ENCODE peak calls at places on chromosomes 3 and 15, in six cellular contexts. One of them, this sample, is unnamed.

GRCh38 chr3:112087746-112088145 is 1.6 kb downstream of the C3orf52 start:
- DNase-seq in transverse colon: no peak
- DNase-seq in IMR-90: no peak
- DNase-seq in NB4: no peak
- DNase-seq in ovary: no peak
- DNase-seq in esophagus squamous epithelium: no peak
- DNase-seq in this sample: no peak

GRCh38 chr3:125062904-125063618 is 7.3 kb upstream of the HEG1 start:
- DNase-seq in IMR-90: peak
- DNase-seq in esophagus squamous epithelium: no peak
- DNase-seq in NB4: no peak
- DNase-seq in transverse colon: no peak
- DNase-seq in ovary: no peak
- DNase-seq in this sample: no peak

GRCh38 chr3:157572559-157573270 is 69.5 kb upstream of the VEPH1 start:
- DNase-seq in NB4: peak
- DNase-seq in ovary: no peak
- DNase-seq in IMR-90: peak
- DNase-seq in esophagus squamous epithelium: no peak
- DNase-seq in transverse colon: peak
- DNase-seq in this sample: peak

GRCh38 chr15:72369964-72370363 is 5.8 kb downstream of the HEXA start:
- DNase-seq in NB4: peak
- DNase-seq in ovary: no peak
- DNase-seq in IMR-90: no peak
- DNase-seq in esophagus squamous epithelium: no peak
- DNase-seq in transverse colon: no peak
- DNase-seq in this sample: no peak

GRCh38 chr15:34644061-34644460 is 60.6 kb upstream of the GOLGA8B start:
- DNase-seq in esophagus squamous epithelium: no peak
- DNase-seq in ovary: no peak
- DNase-seq in IMR-90: peak
- DNase-seq in transverse colon: no peak
- DNase-seq in NB4: peak
- DNase-seq in this sample: no peak

GRCh38 chr3:113274425-113274824 is 63.1 kb downstream of the BOC start:
- DNase-seq in IMR-90: no peak
- DNase-seq in transverse colon: no peak
- DNase-seq in NB4: no peak
- DNase-seq in esophagus squamous epithelium: no peak
- DNase-seq in ovary: no peak
- DNase-seq in this sample: no peak

GRCh38 chr15:80436511-80437307 is 32.5 kb downstream of the ARNT2 start:
- DNase-seq in IMR-90: peak
- DNase-seq in transverse colon: no peak
- DNase-seq in ovary: no peak
- DNase-seq in esophagus squamous epithelium: no peak
- DNase-seq in NB4: peak
- DNase-seq in this sample: no peak

GRCh38 chr3:6928064-6928463 is 67.1 kb downstream of the GRM7 start:
- DNase-seq in NB4: no peak
- DNase-seq in ovary: no peak
- DNase-seq in IMR-90: no peak
- DNase-seq in esophagus squamous epithelium: no peak
- DNase-seq in transverse colon: no peak
- DNase-seq in this sample: no peak

GRCh38 chr3:171676600-171677175 is 133.6 kb downstream of the PLD1 start:
- DNase-seq in transverse colon: peak
- DNase-seq in IMR-90: no peak
- DNase-seq in ovary: no peak
- DNase-seq in NB4: no peak
- DNase-seq in esophagus squamous epithelium: no peak
- DNase-seq in this sample: no peak

GRCh38 chr3:8501388-8502131 is at the start of gene LMCD1:
- DNase-seq in IMR-90: peak
- DNase-seq in ovary: peak
- DNase-seq in transverse colon: peak
- DNase-seq in NB4: no peak
- DNase-seq in esophagus squamous epithelium: peak
- DNase-seq in this sample: peak
- TF ChIP-seq POLR2A in IMR-90: peak
- TF ChIP-seq POLR2A in ovary: peak
- TF ChIP-seq POLR2A in transverse colon: peak
- TF ChIP-seq POLR2A in NB4: no peak
- TF ChIP-seq POLR2A in esophagus squamous epithelium: no peak
- TF ChIP-seq POLR2A in this sample: no peak

GRCh38 chr15:43329960-43330779 is at the start of gene LCMT2:
- DNase-seq in NB4: peak
- DNase-seq in ovary: peak
- DNase-seq in esophagus squamous epithelium: peak
- DNase-seq in transverse colon: peak
- DNase-seq in IMR-90: peak
- DNase-seq in this sample: peak
- TF ChIP-seq POLR2A in NB4: no peak
- TF ChIP-seq POLR2A in ovary: peak
- TF ChIP-seq POLR2A in esophagus squamous epithelium: no peak
- TF ChIP-seq POLR2A in transverse colon: peak
- TF ChIP-seq POLR2A in IMR-90: peak
- TF ChIP-seq POLR2A in this sample: peak

GRCh38 chr3:64685800-64686445 is 1.9 kb downstream of the ADAMTS9 start:
- DNase-seq in IMR-90: peak
- DNase-seq in ovary: peak
- DNase-seq in NB4: no peak
- DNase-seq in esophagus squamous epithelium: no peak
- DNase-seq in transverse colon: peak
- DNase-seq in this sample: peak
- TF ChIP-seq POLR2A in IMR-90: peak
- TF ChIP-seq POLR2A in ovary: peak
- TF ChIP-seq POLR2A in NB4: no peak
- TF ChIP-seq POLR2A in esophagus squamous epithelium: no peak
- TF ChIP-seq POLR2A in transverse colon: peak
- TF ChIP-seq POLR2A in this sample: no peak

GRCh38 chr3:11719406-11720219 is 75.9 kb upstream of the VGLL4 start:
- DNase-seq in transverse colon: peak
- DNase-seq in ovary: peak
- DNase-seq in NB4: peak
- DNase-seq in IMR-90: peak
- DNase-seq in esophagus squamous epithelium: no peak
- DNase-seq in this sample: peak
- TF ChIP-seq POLR2A in transverse colon: peak
- TF ChIP-seq POLR2A in ovary: no peak
- TF ChIP-seq POLR2A in NB4: no peak
- TF ChIP-seq POLR2A in IMR-90: no peak
- TF ChIP-seq POLR2A in esophagus squamous epithelium: no peak
- TF ChIP-seq POLR2A in this sample: no peak

GRCh38 chr3:168249539-168250414 is 154.1 kb upstream of the GOLIM4 start:
- DNase-seq in IMR-90: peak
- DNase-seq in NB4: peak
- DNase-seq in ovary: peak
- DNase-seq in esophagus squamous epithelium: no peak
- DNase-seq in transverse colon: peak
- DNase-seq in this sample: peak
- TF ChIP-seq POLR2A in IMR-90: peak
- TF ChIP-seq POLR2A in NB4: no peak
- TF ChIP-seq POLR2A in ovary: no peak
- TF ChIP-seq POLR2A in esophagus squamous epithelium: no peak
- TF ChIP-seq POLR2A in transverse colon: no peak
- TF ChIP-seq POLR2A in this sample: no peak

GRCh38 chr15:39587910-39588530 is 7.1 kb downstream of the THBS1 start:
- DNase-seq in NB4: no peak
- DNase-seq in esophagus squamous epithelium: no peak
- DNase-seq in IMR-90: peak
- DNase-seq in ovary: no peak
- DNase-seq in transverse colon: peak
- DNase-seq in this sample: no peak
- TF ChIP-seq POLR2A in NB4: no peak
- TF ChIP-seq POLR2A in esophagus squamous epithelium: no peak
- TF ChIP-seq POLR2A in IMR-90: peak
- TF ChIP-seq POLR2A in ovary: no peak
- TF ChIP-seq POLR2A in transverse colon: no peak
- TF ChIP-seq POLR2A in this sample: no peak

GRCh38 chr3:14134291-14134690 is 9.4 kb downstream of the TMEM43 start:
- DNase-seq in ovary: no peak
- DNase-seq in esophagus squamous epithelium: no peak
- DNase-seq in NB4: no peak
- DNase-seq in IMR-90: no peak
- DNase-seq in transverse colon: no peak
- DNase-seq in this sample: no peak
- TF ChIP-seq POLR2A in ovary: no peak
- TF ChIP-seq POLR2A in esophagus squamous epithelium: no peak
- TF ChIP-seq POLR2A in NB4: no peak
- TF ChIP-seq POLR2A in IMR-90: no peak
- TF ChIP-seq POLR2A in transverse colon: no peak
- TF ChIP-seq POLR2A in this sample: peak

GRCh38 chr3:49165771-49166751 is at the start of gene CCDC71:
- DNase-seq in ovary: peak
- DNase-seq in NB4: peak
- DNase-seq in transverse colon: peak
- DNase-seq in esophagus squamous epithelium: no peak
- DNase-seq in IMR-90: peak
- DNase-seq in this sample: peak
- TF ChIP-seq POLR2A in ovary: peak
- TF ChIP-seq POLR2A in NB4: peak
- TF ChIP-seq POLR2A in transverse colon: no peak
- TF ChIP-seq POLR2A in esophagus squamous epithelium: no peak
- TF ChIP-seq POLR2A in IMR-90: peak
- TF ChIP-seq POLR2A in this sample: peak

DNA sequence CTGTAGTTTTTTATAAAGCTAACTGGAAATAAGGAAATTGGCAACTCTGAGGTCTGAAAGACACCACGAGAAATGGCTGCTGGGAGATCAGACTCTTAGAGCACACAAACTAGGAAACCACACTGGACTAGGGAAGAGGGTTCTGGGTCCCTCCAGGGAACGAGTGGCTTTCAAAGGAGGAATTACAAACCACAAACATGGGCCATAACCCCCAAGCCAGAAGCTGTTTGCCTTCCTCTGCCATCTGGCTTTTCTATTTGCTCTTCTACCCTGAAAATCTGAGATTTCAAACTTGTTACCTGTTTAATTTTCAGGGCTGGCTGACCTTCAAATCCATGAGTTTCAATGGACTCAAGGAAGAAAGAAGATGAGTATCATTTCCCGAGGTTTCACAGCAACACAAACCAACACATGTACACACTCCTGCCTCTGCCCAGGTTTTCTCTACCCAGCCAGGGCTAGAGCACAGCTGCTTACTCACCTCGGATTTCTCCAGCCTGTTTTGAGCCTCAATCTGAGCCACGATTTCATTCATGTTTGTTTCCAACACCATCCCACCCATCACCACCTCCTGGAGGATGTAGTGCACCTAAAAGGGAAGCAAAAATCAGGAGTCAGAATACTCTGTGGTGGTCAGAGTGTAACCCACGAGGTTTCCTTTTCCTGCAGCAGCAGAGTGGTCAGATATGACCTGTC is 22.6 kb upstream of the ANPEP start:
- DNase-seq in transverse colon: no peak
- DNase-seq in ovary: no peak
- DNase-seq in IMR-90: peak
- DNase-seq in esophagus squamous epithelium: no peak
- DNase-seq in NB4: peak
- DNase-seq in this sample: no peak
- TF ChIP-seq POLR2A in transverse colon: no peak
- TF ChIP-seq POLR2A in ovary: no peak
- TF ChIP-seq POLR2A in IMR-90: no peak
- TF ChIP-seq POLR2A in esophagus squamous epithelium: no peak
- TF ChIP-seq POLR2A in NB4: no peak
- TF ChIP-seq POLR2A in this sample: no peak

GRCh38 chr3:129399895-129400357 is 28.5 kb downstream of the EFCAB12 start:
- DNase-seq in esophagus squamous epithelium: no peak
- DNase-seq in ovary: no peak
- DNase-seq in transverse colon: no peak
- DNase-seq in IMR-90: no peak
- DNase-seq in NB4: peak
- DNase-seq in this sample: peak
- TF ChIP-seq POLR2A in esophagus squamous epithelium: no peak
- TF ChIP-seq POLR2A in ovary: peak
- TF ChIP-seq POLR2A in transverse colon: peak
- TF ChIP-seq POLR2A in IMR-90: peak
- TF ChIP-seq POLR2A in NB4: peak
- TF ChIP-seq POLR2A in this sample: peak

This sample was measured in erythroblast.